ENCODE peak calls at places on chromosomes 12 and 14, in six cellular contexts. One of them, this sample, is unnamed.

GRCh38 chr12:6047249-6048227 is 76.9 kb downstream of the VWF start:
- DNase-seq in cardiac muscle cell: peak
- DNase-seq in right atrium auricular region: no peak
- DNase-seq in GM23338: no peak
- DNase-seq in fibroblast of lung: peak
- DNase-seq in OCI-LY7: no peak
- DNase-seq in this sample: no peak

GRCh38 chr12:28021704-28022103 is 49.2 kb upstream of the PTHLH start:
- DNase-seq in GM23338: no peak
- DNase-seq in fibroblast of lung: no peak
- DNase-seq in right atrium auricular region: no peak
- DNase-seq in OCI-LY7: no peak
- DNase-seq in cardiac muscle cell: no peak
- DNase-seq in this sample: no peak

GRCh38 chr14:66610154-66610563 is 102.2 kb downstream of the GPHN start:
- DNase-seq in right atrium auricular region: no peak
- DNase-seq in OCI-LY7: peak
- DNase-seq in cardiac muscle cell: peak
- DNase-seq in GM23338: peak
- DNase-seq in fibroblast of lung: no peak
- DNase-seq in this sample: no peak

GRCh38 chr12:57483466-57483865 is 3.8 kb upstream of the ARHGAP9 start:
- DNase-seq in OCI-LY7: peak
- DNase-seq in fibroblast of lung: peak
- DNase-seq in cardiac muscle cell: peak
- DNase-seq in right atrium auricular region: no peak
- DNase-seq in GM23338: peak
- DNase-seq in this sample: no peak

GRCh38 chr12:120534703-120535655 is 823 bp downstream of the RNF10 start:
- DNase-seq in right atrium auricular region: no peak
- DNase-seq in fibroblast of lung: peak
- DNase-seq in OCI-LY7: peak
- DNase-seq in cardiac muscle cell: peak
- DNase-seq in GM23338: peak
- DNase-seq in this sample: peak

GRCh38 chr14:87160964-87161363 is 832.0 kb downstream of the GALC start:
- DNase-seq in right atrium auricular region: no peak
- DNase-seq in GM23338: no peak
- DNase-seq in cardiac muscle cell: no peak
- DNase-seq in fibroblast of lung: no peak
- DNase-seq in OCI-LY7: no peak
- DNase-seq in this sample: no peak

GRCh38 chr14:63860146-63860545 is 7.3 kb downstream of the SYNE2 start:
- DNase-seq in fibroblast of lung: no peak
- DNase-seq in cardiac muscle cell: no peak
- DNase-seq in GM23338: no peak
- DNase-seq in OCI-LY7: no peak
- DNase-seq in right atrium auricular region: no peak
- DNase-seq in this sample: no peak

GRCh38 chr12:104788848-104789271 is 169.2 kb downstream of the SLC41A2 start:
- DNase-seq in OCI-LY7: no peak
- DNase-seq in right atrium auricular region: no peak
- DNase-seq in GM23338: peak
- DNase-seq in fibroblast of lung: no peak
- DNase-seq in cardiac muscle cell: no peak
- DNase-seq in this sample: no peak

GRCh38 chr12:59650594-59651229 is 54.9 kb downstream of the SLC16A7 start:
- DNase-seq in OCI-LY7: no peak
- DNase-seq in GM23338: peak
- DNase-seq in right atrium auricular region: no peak
- DNase-seq in fibroblast of lung: peak
- DNase-seq in cardiac muscle cell: peak
- DNase-seq in this sample: no peak

GRCh38 chr12:96211989-96212388 is 17.8 kb downstream of the ELK3 start:
- DNase-seq in OCI-LY7: no peak
- DNase-seq in fibroblast of lung: no peak
- DNase-seq in cardiac muscle cell: no peak
- DNase-seq in right atrium auricular region: peak
- DNase-seq in GM23338: no peak
- DNase-seq in this sample: no peak

GRCh38 chr12:38872181-38872580 is 33.2 kb downstream of the CPNE8 start:
- DNase-seq in right atrium auricular region: no peak
- DNase-seq in OCI-LY7: no peak
- DNase-seq in GM23338: no peak
- DNase-seq in cardiac muscle cell: no peak
- DNase-seq in fibroblast of lung: no peak
- DNase-seq in this sample: no peak

GRCh38 chr14:64970776-64971451 is 1.2 kb downstream of the RAB15 start:
- DNase-seq in GM23338: peak
- DNase-seq in cardiac muscle cell: no peak
- DNase-seq in right atrium auricular region: no peak
- DNase-seq in fibroblast of lung: peak
- DNase-seq in OCI-LY7: no peak
- DNase-seq in this sample: no peak
- H3K27ac ChIP-seq in GM23338: no peak
- H3K27ac ChIP-seq in cardiac muscle cell: no peak
- H3K27ac ChIP-seq in right atrium auricular region: no peak
- H3K27ac ChIP-seq in fibroblast of lung: no peak
- H3K27ac ChIP-seq in OCI-LY7: no peak
- H3K27ac ChIP-seq in this sample: no peak

GRCh38 chr12:108634225-108634795 is 616 bp upstream of the SELPLG start:
- DNase-seq in cardiac muscle cell: no peak
- DNase-seq in OCI-LY7: peak
- DNase-seq in right atrium auricular region: no peak
- DNase-seq in GM23338: no peak
- DNase-seq in fibroblast of lung: no peak
- DNase-seq in this sample: no peak

GRCh38 chr12:108635997-108636808 is 2.5 kb upstream of the SELPLG start:
- DNase-seq in OCI-LY7: peak
- DNase-seq in fibroblast of lung: no peak
- DNase-seq in cardiac muscle cell: no peak
- DNase-seq in GM23338: no peak
- DNase-seq in right atrium auricular region: no peak
- DNase-seq in this sample: no peak

GRCh38 chr12:108637222-108637621 is 3.5 kb upstream of the SELPLG start:
- DNase-seq in GM23338: no peak
- DNase-seq in cardiac muscle cell: no peak
- DNase-seq in fibroblast of lung: no peak
- DNase-seq in right atrium auricular region: no peak
- DNase-seq in OCI-LY7: peak
- DNase-seq in this sample: no peak

GRCh38 chr12:108633534-108634224 is at the start of gene SELPLG:
- DNase-seq in cardiac muscle cell: no peak
- DNase-seq in OCI-LY7: peak
- DNase-seq in GM23338: no peak
- DNase-seq in fibroblast of lung: no peak
- DNase-seq in right atrium auricular region: peak
- DNase-seq in this sample: peak

DNA sequence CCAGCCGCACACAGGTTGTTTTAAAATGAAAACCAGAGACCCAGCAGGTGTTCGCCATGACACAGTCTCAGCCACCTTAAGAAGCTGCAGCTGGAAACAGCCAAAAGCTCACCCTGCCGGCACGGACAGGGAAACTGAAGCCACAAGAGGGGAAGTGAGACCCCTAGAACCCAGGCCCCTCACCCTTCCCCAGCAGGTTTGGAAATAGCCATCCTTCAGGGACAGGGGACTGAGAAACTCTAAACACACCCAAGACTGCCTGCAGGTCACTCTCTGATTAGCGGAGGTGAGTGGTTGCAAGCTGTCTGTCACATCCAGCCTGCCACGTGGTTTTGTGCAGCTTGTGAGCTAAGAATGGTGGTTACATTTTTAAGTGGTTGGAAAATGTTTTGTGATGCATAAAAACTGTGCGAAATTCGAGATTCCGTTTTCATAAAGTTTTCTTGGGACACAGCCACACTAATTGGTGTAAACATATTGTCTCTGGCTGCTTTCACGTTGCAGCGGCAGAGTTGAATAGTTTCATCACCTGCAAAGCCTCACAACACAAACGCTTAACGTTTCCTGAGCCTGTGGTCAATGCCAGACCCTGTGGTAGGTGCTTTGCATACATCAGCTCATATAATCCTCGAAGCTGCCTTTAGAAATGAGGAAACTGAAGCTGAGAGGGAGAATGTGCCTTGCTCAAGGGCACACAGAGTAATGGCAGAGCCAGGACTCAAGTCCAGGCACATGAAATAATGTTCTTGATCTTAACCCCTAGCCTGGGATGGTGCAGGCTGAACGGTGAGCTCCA is 1.7 kb upstream of the SELPLG start:
- DNase-seq in cardiac muscle cell: no peak
- DNase-seq in fibroblast of lung: peak
- DNase-seq in GM23338: no peak
- DNase-seq in OCI-LY7: peak
- DNase-seq in right atrium auricular region: no peak
- DNase-seq in this sample: no peak
- H3K27ac ChIP-seq in cardiac muscle cell: peak
- H3K27ac ChIP-seq in fibroblast of lung: no peak
- H3K27ac ChIP-seq in GM23338: peak
- H3K27ac ChIP-seq in OCI-LY7: peak
- H3K27ac ChIP-seq in right atrium auricular region: no peak
- H3K27ac ChIP-seq in this sample: peak

DNA sequence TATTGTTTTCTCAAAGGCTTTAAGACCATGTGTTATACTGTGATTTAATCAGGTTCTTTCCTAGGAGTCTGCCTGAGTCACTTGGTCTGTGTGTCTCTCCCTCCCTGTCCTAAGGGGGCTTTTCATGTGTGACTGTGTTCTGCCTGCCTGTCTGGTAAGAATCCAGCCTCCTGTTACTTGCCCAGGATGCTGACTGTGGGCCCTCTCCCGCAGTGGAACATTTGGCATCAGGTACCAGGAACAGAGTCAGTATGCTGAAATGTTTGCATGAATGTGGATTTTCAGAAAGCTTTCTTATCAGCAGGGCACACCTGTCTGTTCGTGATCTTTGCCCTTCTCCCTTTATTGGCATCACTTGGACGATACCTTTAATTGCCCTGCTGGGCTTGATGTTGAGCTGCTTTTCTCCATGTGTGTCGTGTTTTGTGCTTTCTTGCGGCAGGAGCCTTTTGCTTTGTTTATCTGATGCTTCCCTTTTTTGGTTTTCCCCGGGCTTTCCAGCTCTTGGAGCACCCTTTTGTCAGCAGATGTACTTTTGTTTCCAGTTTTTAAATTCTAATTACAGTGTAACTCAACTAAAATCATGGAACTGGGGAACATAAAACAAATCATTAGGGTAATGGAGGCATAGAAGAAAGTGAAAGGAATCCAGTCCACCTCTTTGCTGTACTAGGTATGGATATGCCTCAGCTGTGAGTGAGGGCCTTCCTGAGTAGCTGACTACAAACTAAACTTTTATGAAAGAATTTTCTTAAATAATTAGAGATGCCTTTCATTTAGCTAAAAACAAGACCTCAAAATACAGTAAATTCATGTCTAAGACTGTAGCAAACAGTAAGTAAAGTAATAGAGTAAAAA is 72.5 kb downstream of the TRAF3 start:
- DNase-seq in fibroblast of lung: peak
- DNase-seq in cardiac muscle cell: peak
- DNase-seq in right atrium auricular region: no peak
- DNase-seq in GM23338: no peak
- DNase-seq in OCI-LY7: no peak
- DNase-seq in this sample: no peak
- H3K27ac ChIP-seq in fibroblast of lung: peak
- H3K27ac ChIP-seq in cardiac muscle cell: peak
- H3K27ac ChIP-seq in right atrium auricular region: no peak
- H3K27ac ChIP-seq in GM23338: no peak
- H3K27ac ChIP-seq in OCI-LY7: no peak
- H3K27ac ChIP-seq in this sample: peak

DNA sequence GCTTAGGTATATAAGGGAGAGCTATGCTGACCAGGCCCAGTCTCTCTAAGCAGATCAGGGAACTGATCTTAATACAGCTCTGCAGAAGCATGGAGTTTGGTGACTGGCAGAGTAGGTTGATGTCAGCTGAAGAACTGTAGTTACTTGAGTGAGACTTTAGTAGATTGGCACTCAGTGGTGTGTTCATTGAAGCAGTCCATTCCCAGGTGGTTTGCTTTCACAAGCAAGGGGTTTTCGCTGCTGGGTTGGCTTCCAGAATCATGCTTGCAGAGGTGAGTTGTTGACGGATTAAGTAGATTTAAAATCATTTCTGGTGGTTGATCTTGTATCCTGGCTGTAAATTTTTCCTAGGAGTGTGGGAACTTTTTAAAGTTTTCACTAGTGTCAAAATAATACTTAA is 6.5 kb upstream of the DHRS7 start:
- DNase-seq in cardiac muscle cell: no peak
- DNase-seq in right atrium auricular region: no peak
- DNase-seq in OCI-LY7: no peak
- DNase-seq in fibroblast of lung: no peak
- DNase-seq in GM23338: no peak
- DNase-seq in this sample: no peak
- H3K27ac ChIP-seq in cardiac muscle cell: no peak
- H3K27ac ChIP-seq in right atrium auricular region: no peak
- H3K27ac ChIP-seq in OCI-LY7: no peak
- H3K27ac ChIP-seq in fibroblast of lung: no peak
- H3K27ac ChIP-seq in GM23338: no peak
- H3K27ac ChIP-seq in this sample: no peak

DNA sequence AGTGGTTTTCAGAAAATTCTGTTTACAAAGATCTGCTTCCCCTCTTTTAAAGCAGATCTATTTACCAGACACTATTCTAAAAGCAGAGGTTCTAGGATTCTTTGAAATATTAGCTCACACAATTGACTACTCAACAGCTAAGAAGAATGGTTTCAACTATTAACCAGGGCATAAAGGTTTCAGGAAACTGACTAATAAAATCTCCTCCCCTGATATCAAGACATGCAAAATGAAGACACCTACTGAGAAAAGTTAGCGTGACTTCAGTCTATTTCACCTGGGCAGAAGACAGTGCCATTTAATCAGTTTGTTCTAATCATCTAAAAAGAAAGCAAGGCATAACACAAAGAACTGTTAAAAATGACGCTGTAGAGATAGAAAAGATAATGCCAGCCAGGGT is 22.2 kb downstream of the DAD1 start:
- DNase-seq in cardiac muscle cell: no peak
- DNase-seq in GM23338: no peak
- DNase-seq in right atrium auricular region: no peak
- DNase-seq in OCI-LY7: no peak
- DNase-seq in fibroblast of lung: no peak
- DNase-seq in this sample: no peak
- H3K27ac ChIP-seq in cardiac muscle cell: no peak
- H3K27ac ChIP-seq in GM23338: no peak
- H3K27ac ChIP-seq in right atrium auricular region: no peak
- H3K27ac ChIP-seq in OCI-LY7: peak
- H3K27ac ChIP-seq in fibroblast of lung: no peak
- H3K27ac ChIP-seq in this sample: peak

GRCh38 chr14:32706672-32707071 is 232.0 kb upstream of the NPAS3 start:
- DNase-seq in GM23338: no peak
- DNase-seq in right atrium auricular region: no peak
- DNase-seq in OCI-LY7: no peak
- DNase-seq in fibroblast of lung: no peak
- DNase-seq in cardiac muscle cell: no peak
- DNase-seq in this sample: no peak

GRCh38 chr14:32702088-32702487 is 236.6 kb upstream of the NPAS3 start:
- DNase-seq in OCI-LY7: no peak
- DNase-seq in cardiac muscle cell: no peak
- DNase-seq in fibroblast of lung: no peak
- DNase-seq in right atrium auricular region: no peak
- DNase-seq in GM23338: no peak
- DNase-seq in this sample: no peak

GRCh38 chr14:32701475-32701874 is 237.2 kb upstream of the NPAS3 start:
- DNase-seq in OCI-LY7: no peak
- DNase-seq in cardiac muscle cell: no peak
- DNase-seq in right atrium auricular region: no peak
- DNase-seq in GM23338: no peak
- DNase-seq in fibroblast of lung: no peak
- DNase-seq in this sample: no peak

GRCh38 chr14:32702571-32702970 is 236.1 kb upstream of the NPAS3 start:
- DNase-seq in GM23338: peak
- DNase-seq in cardiac muscle cell: peak
- DNase-seq in right atrium auricular region: peak
- DNase-seq in fibroblast of lung: peak
- DNase-seq in OCI-LY7: peak
- DNase-seq in this sample: no peak

GRCh38 chr14:32703246-32703645 is 235.4 kb upstream of the NPAS3 start:
- DNase-seq in OCI-LY7: no peak
- DNase-seq in GM23338: no peak
- DNase-seq in fibroblast of lung: peak
- DNase-seq in right atrium auricular region: no peak
- DNase-seq in cardiac muscle cell: peak
- DNase-seq in this sample: no peak
- H3K27ac ChIP-seq in OCI-LY7: no peak
- H3K27ac ChIP-seq in GM23338: no peak
- H3K27ac ChIP-seq in fibroblast of lung: no peak
- H3K27ac ChIP-seq in right atrium auricular region: peak
- H3K27ac ChIP-seq in cardiac muscle cell: no peak
- H3K27ac ChIP-seq in this sample: peak